ENCODE peak calls at places on chromosomes 6 and 20, in eight cellular contexts. Z is spleen, D is suprapubic skin, I is HepG2, X is stomach, T is prostate gland, M is vagina, A is K562. L is an unnamed sample.

GRCh38 chr6:100488231-100488630 is 23.5 kb upstream of the SIM1 start:
- DNase-seq in Z (no peak), D (no peak), I (no peak), X (no peak), T (no peak), M (no peak), A (no peak), L (no peak)

GRCh38 chr6:116010400-116011095 is 50.1 kb downstream of the FRK start:
- DNase-seq in Z (peak), D (no peak), I (peak), X (peak), T (peak), M (no peak), A (peak), L (peak)

GRCh38 chr6:11210386-11211138 is 21.9 kb downstream of the NEDD9 start:
- DNase-seq in Z (no peak), D (no peak), I (no peak), X (no peak), T (no peak), M (no peak), A (no peak), L (no peak)

GRCh38 chr6:53033764-53034163 is 31.4 kb upstream of the FBXO9 start:
- DNase-seq in Z (no peak), D (no peak), I (no peak), X (no peak), T (no peak), M (no peak), A (no peak), L (no peak)

GRCh38 chr20:32359633-32360332 is 1.7 kb downstream of the ASXL1 start:
- DNase-seq in Z (no peak), D (no peak), I (no peak), X (no peak), T (no peak), M (no peak), A (no peak), L (no peak)

GRCh38 chr6:108078191-108078590 is 3.6 kb upstream of the OSTM1 start:
- DNase-seq in Z (no peak), D (no peak), I (no peak), X (no peak), T (no peak), M (no peak), A (no peak), L (no peak)

GRCh38 chr6:124679392-124679791 is 282.8 kb upstream of the RNF217 start:
- DNase-seq in Z (no peak), D (no peak), I (no peak), X (no peak), T (no peak), M (no peak), A (no peak), L (no peak)

GRCh38 chr6:169867751-169868191 is 116.3 kb downstream of the ERMARD start:
- DNase-seq in Z (peak), D (no peak), I (no peak), X (peak), T (no peak), M (peak), A (no peak), L (no peak)

GRCh38 chr20:49727894-49728885 is 14.5 kb upstream of the B4GALT5 start:
- DNase-seq in Z (no peak), D (no peak), I (no peak), X (no peak), T (no peak), M (no peak), A (no peak), L (no peak)

GRCh38 chr6:12304487-12304886 is 14.3 kb downstream of the EDN1 start:
- DNase-seq in Z (no peak), D (no peak), I (no peak), X (no peak), T (no peak), M (no peak), A (no peak), L (no peak)

GRCh38 chr6:44582930-44583329 is 195.4 kb downstream of the CDC5L start:
- DNase-seq in Z (no peak), D (no peak), I (no peak), X (no peak), T (no peak), M (no peak), A (no peak), L (no peak)

GRCh38 chr6:42692151-42692911 is 30.1 kb downstream of the PRPH2 start:
- DNase-seq in Z (no peak), D (no peak), I (no peak), X (no peak), T (peak), M (no peak), A (no peak), L (no peak)

GRCh38 chr20:35491823-35492222 is 36.4 kb downstream of the CEP250 start:
- DNase-seq in Z (no peak), D (no peak), I (no peak), X (no peak), T (no peak), M (no peak), A (no peak), L (no peak)

GRCh38 chr20:23156170-23156841 is 70.2 kb upstream of the CD93 start:
- DNase-seq in Z (peak), D (no peak), I (peak), X (peak), T (no peak), M (peak), A (no peak), L (peak)

GRCh38 chr6:34559651-34560365 is 3.7 kb upstream of the SPDEF start:
- DNase-seq in Z (no peak), D (no peak), I (no peak), X (no peak), T (no peak), M (no peak), A (no peak), L (no peak)

GRCh38 chr6:27839303-27840081 is 72.7 kb downstream of the OR2B2 start:
- DNase-seq in Z (no peak), D (no peak), I (peak), X (peak), T (peak), M (no peak), A (no peak), L (no peak)

GRCh38 chr20:61756446-61756845 is 309.2 kb downstream of the TAF4 start:
- DNase-seq in Z (peak), D (no peak), I (no peak), X (no peak), T (no peak), M (no peak), A (no peak), L (no peak)

GRCh38 chr6:42316390-42316970 is 98.8 kb upstream of the MRPS10 start:
- DNase-seq in Z (no peak), D (no peak), I (no peak), X (no peak), T (no peak), M (no peak), A (no peak), L (no peak)

GRCh38 chr6:24788031-24788665 is 10.6 kb downstream of the ARMH2 start:
- DNase-seq in Z (no peak), D (no peak), I (no peak), X (no peak), T (no peak), M (no peak), A (no peak), L (no peak)

GRCh38 chr6:170450946-170451761 is 102.0 kb downstream of the PSMB1 start:
- DNase-seq in Z (peak), D (peak), I (no peak), X (no peak), T (no peak), M (no peak), A (no peak), L (no peak)

GRCh38 chr6:1864496-1864895 is 254.8 kb downstream of the FOXC1 start:
- DNase-seq in Z (no peak), D (no peak), I (peak), X (no peak), T (no peak), M (no peak), A (no peak), L (no peak)

GRCh38 chr6:118825661-118826060 is 68.3 kb upstream of the ASF1A start:
- DNase-seq in Z (no peak), D (no peak), I (no peak), X (no peak), T (no peak), M (no peak), A (peak), L (no peak)

GRCh38 chr20:58566981-58567380 is 51.8 kb upstream of the APCDD1L start:
- DNase-seq in Z (peak), D (no peak), I (no peak), X (no peak), T (no peak), M (no peak), A (no peak), L (no peak)

GRCh38 chr6:32947552-32948465 is 5.1 kb downstream of the HLA-DMA start:
- DNase-seq in Z (no peak), D (no peak), I (peak), X (no peak), T (peak), M (no peak), A (no peak), L (no peak)

GRCh38 chr20:58886546-58886945 is 34.0 kb downstream of the GNAS start:
- DNase-seq in Z (no peak), D (no peak), I (no peak), X (no peak), T (no peak), M (no peak), A (no peak), L (no peak)

GRCh38 chr6:3592371-3592941 is 135.6 kb upstream of the SLC22A23 start:
- DNase-seq in Z (no peak), D (no peak), I (peak), X (no peak), T (no peak), M (peak), A (peak), L (no peak)

GRCh38 chr20:45080867-45081616 is 19.9 kb downstream of the KCNS1 start:
- DNase-seq in Z (no peak), D (no peak), I (peak), X (no peak), T (no peak), M (no peak), A (peak), L (no peak)

GRCh38 chr6:22668307-22668706 is 98.9 kb downstream of the HDGFL1 start:
- DNase-seq in Z (no peak), D (no peak), I (no peak), X (no peak), T (no peak), M (no peak), A (no peak), L (no peak)

GRCh38 chr6:140043357-140043756 is 668.9 kb upstream of the CITED2 start:
- DNase-seq in Z (no peak), D (no peak), I (no peak), X (no peak), T (no peak), M (no peak), A (no peak), L (no peak)

GRCh38 chr20:8045946-8046345 is 26.4 kb upstream of the TMX4 start:
- DNase-seq in Z (no peak), D (no peak), I (no peak), X (no peak), T (no peak), M (no peak), A (no peak), L (no peak)

GRCh38 chr20:45341939-45342862 is 6.0 kb downstream of the SDC4 start:
- DNase-seq in Z (no peak), D (peak), I (peak), X (peak), T (peak), M (no peak), A (peak), L (peak)

GRCh38 chr6:70136996-70137395 is 165.9 kb downstream of the COL9A1 start:
- DNase-seq in Z (no peak), D (no peak), I (no peak), X (no peak), T (no peak), M (no peak), A (no peak), L (no peak)

GRCh38 chr20:6590891-6591679 is 176.4 kb upstream of the BMP2 start:
- DNase-seq in Z (no peak), D (no peak), I (no peak), X (no peak), T (peak), M (no peak), A (no peak), L (no peak)

GRCh38 chr20:53171065-53171464 is 198.9 kb downstream of the TSHZ2 start:
- DNase-seq in Z (no peak), D (no peak), I (no peak), X (no peak), T (no peak), M (no peak), A (no peak), L (no peak)

GRCh38 chr20:32807706-32808105 is 12.0 kb upstream of the MAPRE1 start:
- DNase-seq in Z (no peak), D (no peak), I (no peak), X (no peak), T (no peak), M (no peak), A (no peak), L (no peak)

GRCh38 chr6:156780117-156780641 is 3.0 kb downstream of the ARID1B start:
- DNase-seq in Z (no peak), D (no peak), I (peak), X (peak), T (peak), M (no peak), A (peak), L (no peak)
- TF ChIP-seq POLR2A in Z (no peak), D (no peak), I (peak), X (no peak), T (peak), M (peak), A (peak), L (no peak)

DNA sequence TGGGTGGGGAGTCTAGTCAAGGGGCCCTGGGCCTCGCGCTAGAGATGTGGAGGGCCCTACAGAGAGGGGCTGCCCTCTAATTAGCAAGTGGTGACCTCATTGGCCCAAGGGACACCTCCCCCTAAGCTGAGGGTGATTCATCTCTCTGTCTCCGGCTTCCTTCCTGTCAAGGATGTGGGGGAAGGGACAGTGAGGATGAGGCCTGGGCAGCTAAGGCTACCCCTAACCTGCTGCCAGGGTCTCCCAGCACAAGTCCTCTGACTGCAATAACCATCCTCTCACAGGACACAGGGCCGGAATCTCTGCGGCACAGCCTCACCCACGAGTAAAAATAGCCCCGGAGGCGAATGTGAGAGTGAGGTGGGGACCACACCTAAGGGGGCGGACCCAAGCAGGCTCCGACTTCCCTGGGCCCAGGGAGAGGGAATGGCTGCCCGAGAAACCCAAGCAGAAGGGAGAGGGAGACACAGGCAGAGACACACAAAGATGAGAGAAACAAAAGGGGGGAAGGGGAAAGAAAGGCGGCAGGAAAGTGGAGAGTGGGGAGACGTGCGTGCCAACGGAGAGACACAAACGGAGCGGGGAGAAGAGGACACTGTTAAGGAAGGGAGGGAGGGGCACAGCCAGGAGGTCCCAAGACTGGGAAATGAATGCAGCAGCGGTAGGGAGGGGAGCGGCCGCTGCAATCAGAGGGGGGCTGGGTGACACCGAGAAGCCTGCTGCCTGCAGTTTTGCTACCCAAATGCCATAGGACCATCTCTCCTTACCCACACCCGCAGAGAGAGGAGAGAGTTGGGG is 1.4 kb downstream of the CLIC1 start:
- DNase-seq in Z (peak), D (no peak), I (peak), X (peak), T (peak), M (no peak), A (peak), L (no peak)
- TF ChIP-seq POLR2AphosphoS5 in Z (peak), D (peak), I (peak), X (no peak), T (peak), M (peak), A (no peak), L (no peak)

DNA sequence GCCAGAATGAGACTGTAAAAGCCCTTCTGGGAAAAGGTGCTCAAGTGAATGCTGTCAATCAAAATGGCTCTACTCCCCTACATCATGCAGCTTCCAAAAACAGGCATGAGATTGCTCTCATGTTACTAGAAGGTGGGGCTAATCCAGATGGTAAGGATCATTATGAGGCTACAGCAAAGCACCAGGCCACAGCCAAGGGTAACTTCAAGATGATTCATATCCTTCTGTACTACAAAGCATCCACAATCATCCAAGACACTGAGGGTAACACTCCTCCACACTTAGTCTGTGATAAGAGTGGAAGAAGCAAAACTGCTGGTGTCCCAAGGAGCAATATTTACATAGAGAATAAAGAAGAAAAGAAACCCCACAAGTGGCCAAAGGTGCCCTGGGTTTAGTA is 17.3 kb downstream of the ADNP start:
- DNase-seq in Z (no peak), D (no peak), I (no peak), X (no peak), T (no peak), M (no peak), A (peak), L (no peak)
- H3K27ac ChIP-seq in Z (no peak), D (no peak), I (no peak), X (no peak), T (no peak), M (no peak), A (peak), L (no peak)

DNA sequence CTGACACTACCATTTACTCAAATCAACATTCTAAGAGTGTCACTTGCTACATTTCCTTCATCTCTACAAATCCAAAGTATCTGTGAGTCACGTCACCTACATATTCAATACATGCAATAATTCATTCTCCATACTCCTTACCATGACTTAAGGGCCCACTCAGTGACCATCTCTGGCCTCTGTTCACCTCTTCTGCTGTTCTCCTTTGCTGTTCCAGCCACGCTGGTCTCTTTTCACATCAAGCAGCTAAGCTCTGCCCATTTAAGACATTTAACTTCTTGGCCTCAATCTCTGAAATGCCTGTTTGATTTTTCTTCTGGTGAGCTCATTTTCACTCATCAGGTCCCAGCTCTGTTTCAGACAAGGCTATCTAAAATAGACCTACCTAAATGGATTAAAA is 46.5 kb downstream of the HFE start:
- DNase-seq in Z (no peak), D (no peak), I (no peak), X (no peak), T (no peak), M (no peak), A (no peak), L (no peak)
- TF ChIP-seq POLR2A in Z (no peak), D (no peak), I (no peak), X (no peak), T (no peak), M (no peak), A (peak), L (no peak)